ENCODE peak calls at places on chromosome 16, in four cellular contexts. Z, L, E and R are unnamed samples.

GRCh38 chr16:53827741-53828140 is 123.8 kb downstream of the FTO start:
- DNase-seq in L (no peak), Z (no peak), E (no peak), R (no peak)

GRCh38 chr16:57276596-57276995 is 7.9 kb downstream of the PLLP start:
- DNase-seq in L (no peak), Z (no peak), E (no peak), R (no peak)

GRCh38 chr16:12419987-12420386 is 383.7 kb downstream of the CPPED1 start:
- DNase-seq in E (no peak), L (no peak), Z (no peak), R (no peak)

GRCh38 chr16:59899940-59900339 is 1165.8 kb upstream of the GOT2 start:
- DNase-seq in E (no peak), Z (no peak), L (no peak), R (no peak)

GRCh38 chr16:12024429-12024828 is 47.9 kb downstream of the SNX29 start:
- DNase-seq in E (no peak), Z (no peak), L (no peak), R (no peak)

GRCh38 chr16:49649013-49649785 is 206.7 kb downstream of the ZNF423 start:
- DNase-seq in L (no peak), E (no peak), Z (no peak), R (no peak)

GRCh38 chr16:10871157-10871991 is 5.6 kb upstream of the CIITA start:
- DNase-seq in Z (no peak), E (no peak), L (no peak), R (no peak)

GRCh38 chr16:719815-720506 is 985 bp upstream of the ANTKMT start:
- DNase-seq in Z (peak), E (no peak), L (no peak), R (no peak)

GRCh38 chr16:87784812-87785211 is 19.0 kb upstream of the KLHDC4 start:
- DNase-seq in Z (no peak), E (no peak), L (no peak), R (no peak)

GRCh38 chr16:85033153-85033552 is 5.6 kb downstream of the KIAA0513 start:
- DNase-seq in Z (no peak), E (no peak), L (no peak), R (no peak)

GRCh38 chr16:67277294-67277998 is 1.9 kb upstream of the PLEKHG4 start:
- DNase-seq in E (no peak), Z (no peak), L (no peak), R (no peak)

GRCh38 chr16:1621851-1622250 is 9.7 kb downstream of the CRAMP1 start:
- DNase-seq in Z (no peak), E (no peak), L (no peak), R (no peak)

GRCh38 chr16:58044266-58045019 is 18.9 kb downstream of the MMP15 start:
- DNase-seq in L (no peak), Z (no peak), E (no peak), R (no peak)

GRCh38 chr16:1884889-1885288 is 12.9 kb upstream of the MEIOB start:
- DNase-seq in E (no peak), Z (no peak), L (no peak), R (no peak)

GRCh38 chr16:61182416-61182815 is 853.8 kb downstream of the CDH8 start:
- DNase-seq in Z (no peak), E (no peak), L (no peak), R (no peak)

GRCh38 chr16:67395458-67396158 is 2.3 kb upstream of the TPPP3 start:
- DNase-seq in L (no peak), Z (no peak), E (no peak), R (no peak)

GRCh38 chr16:2752850-2753522 is 548 bp downstream of the SRRM2 start:
- DNase-seq in Z (no peak), E (peak), L (peak), R (no peak)

GRCh38 chr16:11107781-11108465 is 148.1 kb downstream of the SOCS1 start:
- DNase-seq in L (no peak), Z (no peak), E (no peak), R (no peak)